ENCODE peak calls at places on chromosomes 7 and 10, in eight cellular contexts. B is right lobe of liver, R is adrenal gland, V is body of pancreas, G is testis, H is stomach, P is lower leg skin, Z is A549. Y is an unnamed sample.

GRCh38 chr10:6470894-6471618 is 109.0 kb downstream of the PRKCQ start:
- DNase-seq in P (no peak), Z (no peak), H (no peak), G (no peak), B (no peak), V (no peak), R (no peak), Y (no peak)

GRCh38 chr10:23439452-23439919 is 611 bp downstream of the OTUD1 start:
- DNase-seq in P (no peak), G (no peak), V (no peak), Z (no peak), B (no peak), H (no peak), R (no peak), Y (peak; percentile 82)

GRCh38 chr7:39621261-39621660 is 2.1 kb upstream of the RALA start:
- DNase-seq in H (no peak), R (no peak), B (no peak), P (no peak), G (no peak), Z (no peak), V (no peak), Y (peak; percentile 2)

GRCh38 chr7:116228241-116228640 is 17.9 kb downstream of the TES start:
- DNase-seq in P (no peak), R (no peak), H (no peak), V (no peak), G (no peak), B (no peak), Z (no peak), Y (no peak)

GRCh38 chr7:41803569-41803968 is 100.7 kb upstream of the INHBA start:
- DNase-seq in P (no peak), V (no peak), H (no peak), Z (no peak), B (no peak), R (no peak), G (no peak), Y (no peak)

GRCh38 chr7:150326657-150327268 is 3.4 kb upstream of the ACTR3C start:
- DNase-seq in V (no peak), P (no peak), R (no peak), Z (no peak), H (no peak), B (no peak), G (no peak), Y (no peak)

GRCh38 chr7:91492773-91493172 is 228.5 kb downstream of the FZD1 start:
- DNase-seq in R (no peak), G (no peak), Z (no peak), V (no peak), B (no peak), P (no peak), H (no peak), Y (no peak)

GRCh38 chr10:10092581-10092980 is 925.1 kb upstream of the CELF2 start:
- DNase-seq in R (peak; percentile 13), V (no peak), G (peak; percentile 25), B (no peak), P (peak; percentile 76), H (no peak), Z (no peak), Y (no peak)

DNA sequence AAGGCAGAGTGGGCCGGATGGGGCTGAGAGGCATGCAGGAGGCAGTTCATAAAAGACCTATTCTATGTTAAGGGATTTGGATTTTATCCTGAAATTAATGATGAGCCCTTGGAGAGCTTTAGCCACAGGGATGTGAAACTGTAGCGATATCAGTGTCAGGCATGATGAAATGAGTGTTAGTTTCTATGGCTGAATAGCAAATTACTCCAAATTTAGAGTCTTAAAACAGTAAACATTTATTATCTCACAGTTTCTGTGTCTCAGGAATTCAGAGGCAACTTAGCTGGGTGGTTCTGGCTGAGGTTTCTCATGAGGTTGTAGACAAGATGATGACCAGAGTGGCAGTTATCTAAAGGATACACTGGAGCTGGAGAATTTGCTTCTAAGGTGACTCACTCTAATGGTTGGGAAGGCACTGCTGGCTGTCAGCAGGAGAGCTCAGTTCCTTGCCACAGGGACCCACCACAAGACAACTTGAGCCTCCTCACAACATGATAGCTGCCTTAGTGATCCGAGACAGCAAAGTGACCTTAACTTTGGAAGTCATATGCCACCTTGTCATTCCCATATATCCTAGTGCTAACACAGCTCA is 36.7 kb upstream of the SFTPD start:
- DNase-seq in P (no peak), H (no peak), R (no peak), V (no peak), Z (no peak), G (no peak), B (no peak), Y (no peak)
- TF ChIP-seq POLR2A in P (no peak), H (no peak), R (no peak), V (no peak), Z (no peak), G (no peak), B (no peak), Y (no peak)

GRCh38 chr7:30027915-30028748 is at the start of gene PLEKHA8:
- DNase-seq in Z (peak; percentile 85), P (peak; percentile 81), R (peak; percentile 84), V (peak; percentile 89), H (peak; percentile 87), G (peak; percentile 87), B (peak; percentile 91), Y (peak; percentile 92)

GRCh38 chr7:30023524-30023923 is 3.0 kb downstream of the FKBP14 start:
- DNase-seq in P (no peak), G (no peak), V (no peak), B (no peak), H (no peak), R (no peak), Z (no peak), Y (no peak)

GRCh38 chr7:30028749-30029635 is 780 bp downstream of the PLEKHA8 start:
- DNase-seq in H (no peak), R (peak; percentile 55), B (peak; percentile 61), V (no peak), G (peak; percentile 53), P (peak; percentile 34), Z (peak; percentile 39), Y (peak; percentile 61)

GRCh38 chr7:30027065-30027456 is 559 bp upstream of the FKBP14 start:
- DNase-seq in R (peak; percentile 26), P (peak; percentile 27), B (no peak), H (no peak), Z (peak; percentile 59), G (no peak), V (peak; percentile 51), Y (peak; percentile 70)

GRCh38 chr7:30026229-30027064 is at the start of gene FKBP14:
- DNase-seq in Z (peak; percentile 100), P (peak; percentile 98), B (peak; percentile 96), V (peak; percentile 97), R (peak; percentile 99), G (peak; percentile 99), H (peak; percentile 98), Y (peak; percentile 99)
- TF ChIP-seq POLR2A in Z (no peak), P (no peak), B (peak; percentile 43), V (peak; percentile 56), R (no peak), G (no peak), H (no peak), Y (peak; percentile 75)

GRCh38 chr7:100606313-100606712 is 4.2 kb downstream of the PCOLCE start:
- DNase-seq in P (no peak), V (no peak), Z (no peak), G (no peak), H (no peak), B (no peak), R (no peak), Y (no peak)

GRCh38 chr7:100603697-100604077 is 1.5 kb downstream of the PCOLCE start:
- DNase-seq in P (no peak), Z (no peak), R (no peak), H (no peak), V (no peak), G (no peak), B (no peak), Y (no peak)

GRCh38 chr7:100604078-100604975 is 2.2 kb downstream of the PCOLCE start:
- DNase-seq in B (peak; percentile 85), H (peak; percentile 79), P (peak; percentile 59), Z (peak; percentile 78), G (peak; percentile 68), R (peak; percentile 68), V (peak; percentile 71), Y (peak; percentile 74)

GRCh38 chr7:100607111-100607510 is 4.9 kb downstream of the PCOLCE start:
- DNase-seq in Z (no peak), P (no peak), G (no peak), B (no peak), H (no peak), R (no peak), V (no peak), Y (no peak)

DNA sequence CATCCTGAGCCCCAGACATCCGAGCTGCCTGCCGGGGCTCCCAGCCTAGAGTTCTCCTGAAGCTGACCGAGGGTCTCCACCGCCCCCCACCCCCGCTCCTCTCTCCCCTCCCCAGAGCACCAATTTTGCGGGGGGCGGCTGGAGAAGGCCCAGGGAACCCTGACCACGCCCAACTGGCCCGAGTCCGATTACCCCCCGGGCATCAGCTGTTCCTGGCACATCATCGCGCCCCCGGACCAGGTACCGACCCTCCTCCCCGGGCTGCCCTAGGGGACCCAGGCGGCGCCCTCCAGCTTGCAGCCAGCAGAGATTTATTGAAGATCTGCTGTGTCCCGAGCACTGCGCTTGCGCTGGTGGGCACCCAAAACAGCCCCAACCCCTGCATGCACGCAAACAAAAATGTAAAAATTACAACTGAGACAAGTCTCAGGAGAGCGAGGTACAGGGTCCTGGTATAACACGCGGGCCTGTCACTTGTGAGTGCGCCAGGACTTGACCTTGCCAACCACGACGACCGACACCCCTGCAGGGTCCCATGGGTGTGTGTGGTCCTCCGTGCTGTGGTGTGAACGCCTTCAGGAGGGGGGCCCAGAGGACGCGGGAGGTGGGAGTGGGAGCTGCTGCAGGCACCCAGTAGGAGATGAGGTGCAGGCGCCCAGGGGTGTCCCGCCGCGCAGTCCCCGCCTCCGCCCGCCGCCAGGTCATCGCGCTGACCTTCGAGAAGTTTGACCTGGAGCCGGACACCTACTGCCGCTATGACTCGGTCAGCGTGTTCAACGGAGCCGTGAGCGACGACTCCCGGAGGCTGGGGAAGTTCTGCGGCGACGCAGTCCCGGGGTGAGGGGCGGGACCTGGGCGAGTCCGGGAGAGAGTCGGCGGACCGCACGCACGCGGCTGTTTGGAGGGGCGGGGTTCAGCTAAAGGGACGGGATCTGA is 3.1 kb downstream of the PCOLCE start:
- DNase-seq in P (no peak), R (peak; percentile 70), B (peak; percentile 77), G (no peak), V (peak; percentile 38), Z (peak; percentile 48), H (peak; percentile 68), Y (peak; percentile 53)
- TF ChIP-seq POLR2A in P (no peak), R (no peak), B (no peak), G (no peak), V (peak; percentile 27), Z (peak; percentile 12), H (no peak), Y (no peak)

DNA sequence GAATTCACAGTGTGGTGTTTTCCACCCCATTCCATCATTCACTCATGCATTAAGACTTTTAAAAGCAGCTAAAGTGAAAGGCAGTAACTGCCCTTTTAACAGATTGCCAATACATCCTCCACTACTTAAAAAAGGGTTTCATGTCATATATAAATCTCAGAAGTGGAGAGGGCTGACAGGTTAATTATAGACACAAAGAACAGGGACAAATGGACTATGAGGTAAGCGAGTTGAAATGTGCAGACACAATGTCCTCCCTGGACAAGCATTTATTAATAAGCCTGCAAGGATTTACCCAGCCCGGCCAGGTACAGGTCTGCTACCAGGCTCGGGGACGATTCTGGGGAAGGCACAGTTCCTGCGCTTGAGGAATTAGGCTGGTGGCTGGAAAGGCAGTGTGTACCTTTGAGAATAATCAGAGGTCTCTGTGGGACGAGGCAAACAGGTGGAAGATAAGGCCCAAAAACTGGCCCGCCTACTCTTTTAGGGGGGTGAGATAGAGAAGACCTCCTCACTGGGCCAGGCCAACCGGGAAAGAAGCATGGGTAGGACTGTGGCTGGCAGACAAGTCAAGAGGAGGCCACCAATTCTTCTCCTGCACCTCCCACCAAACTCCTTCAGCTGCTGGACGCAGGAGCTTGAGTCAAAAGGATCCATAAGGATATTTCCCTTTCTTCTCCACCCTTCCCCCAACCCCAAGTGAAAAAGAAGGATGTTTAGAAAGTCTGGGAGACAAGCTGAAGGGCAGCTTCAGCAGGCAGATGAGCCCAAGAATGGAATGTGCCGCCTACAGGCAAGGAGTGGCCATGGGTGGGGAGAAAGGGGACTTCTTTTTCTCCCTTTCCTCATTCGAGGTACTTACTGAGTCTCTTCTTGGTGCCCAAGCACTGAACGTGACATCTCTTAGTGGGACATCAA is 1.5 kb downstream of the PDLIM1 start:
- DNase-seq in H (no peak), P (no peak), G (no peak), B (peak; percentile 25), Z (peak; percentile 81), R (no peak), V (no peak), Y (no peak)
- TF ChIP-seq POLR2A in H (no peak), P (no peak), G (no peak), B (no peak), Z (no peak), R (no peak), V (peak; percentile 17), Y (no peak)